ENCODE peak calls at places on chromosomes 2 and 18, in six cellular contexts. E is neuronal stem cell, H is IMR-90, R is mesenchymal stem cell, X is H9, M is H1. C is an unnamed sample.

GRCh38 chr2:64695656-64696310 is 42.1 kb upstream of the SERTAD2 start:
- DNase-seq in E (no peak), H (peak), R (no peak), X (no peak), M (no peak), C (no peak)

GRCh38 chr2:189782221-189782671 is 1.9 kb downstream of the ORMDL1 start:
- DNase-seq in E (no peak), H (peak), R (peak), X (no peak), M (no peak), C (peak)

GRCh38 chr2:105912081-105912480 is 167.4 kb downstream of the NCK2 start:
- DNase-seq in E (no peak), H (peak), R (peak), X (no peak), M (no peak), C (no peak)

GRCh38 chr18:79555885-79556284 is 123.7 kb upstream of the CTDP1 start:
- DNase-seq in E (no peak), H (no peak), R (no peak), X (peak), M (no peak), C (no peak)

GRCh38 chr2:237432484-237433092 is 18.6 kb upstream of the COL6A3 start:
- DNase-seq in E (no peak), H (peak), R (peak), X (peak), M (no peak), C (no peak)

GRCh38 chr18:903703-904102 is 968 bp upstream of the ADCYAP1 start:
- DNase-seq in E (no peak), H (peak), R (peak), X (peak), M (no peak), C (peak)

GRCh38 chr2:232937278-232937906 is 67.3 kb downstream of the SNORC start:
- DNase-seq in E (no peak), H (peak), R (peak), X (no peak), M (no peak), C (no peak)

GRCh38 chr18:34702814-34703213 is 7.3 kb upstream of the DTNA start:
- DNase-seq in E (no peak), H (no peak), R (no peak), X (no peak), M (no peak), C (no peak)

GRCh38 chr18:54742654-54743053 is 85.6 kb upstream of the RAB27B start:
- DNase-seq in E (no peak), H (peak), R (peak), X (no peak), M (no peak), C (no peak)

GRCh38 chr2:107068502-107068901 is 182.5 kb upstream of the ST6GAL2 start:
- DNase-seq in E (no peak), H (no peak), R (no peak), X (no peak), M (no peak), C (no peak)

GRCh38 chr2:183359867-183360266 is 235.6 kb downstream of the NUP35 start:
- DNase-seq in E (no peak), H (no peak), R (no peak), X (no peak), M (no peak), C (no peak)

GRCh38 chr2:116787808-116788207 is 1026.7 kb upstream of the DDX18 start:
- DNase-seq in E (no peak), H (no peak), R (no peak), X (no peak), M (no peak), C (no peak)

GRCh38 chr2:28274911-28275685 is 117.6 kb upstream of the FOSL2 start:
- DNase-seq in E (no peak), H (peak), R (peak), X (peak), M (peak), C (no peak)

GRCh38 chr2:28277466-28277865 is 115.2 kb upstream of the FOSL2 start:
- DNase-seq in E (no peak), H (no peak), R (no peak), X (no peak), M (no peak), C (no peak)

GRCh38 chr2:28273751-28274150 is 118.9 kb upstream of the FOSL2 start:
- DNase-seq in E (no peak), H (no peak), R (no peak), X (no peak), M (no peak), C (no peak)

GRCh38 chr2:28276807-28277206 is 115.9 kb upstream of the FOSL2 start:
- DNase-seq in E (no peak), H (peak), R (peak), X (no peak), M (no peak), C (no peak)

DNA sequence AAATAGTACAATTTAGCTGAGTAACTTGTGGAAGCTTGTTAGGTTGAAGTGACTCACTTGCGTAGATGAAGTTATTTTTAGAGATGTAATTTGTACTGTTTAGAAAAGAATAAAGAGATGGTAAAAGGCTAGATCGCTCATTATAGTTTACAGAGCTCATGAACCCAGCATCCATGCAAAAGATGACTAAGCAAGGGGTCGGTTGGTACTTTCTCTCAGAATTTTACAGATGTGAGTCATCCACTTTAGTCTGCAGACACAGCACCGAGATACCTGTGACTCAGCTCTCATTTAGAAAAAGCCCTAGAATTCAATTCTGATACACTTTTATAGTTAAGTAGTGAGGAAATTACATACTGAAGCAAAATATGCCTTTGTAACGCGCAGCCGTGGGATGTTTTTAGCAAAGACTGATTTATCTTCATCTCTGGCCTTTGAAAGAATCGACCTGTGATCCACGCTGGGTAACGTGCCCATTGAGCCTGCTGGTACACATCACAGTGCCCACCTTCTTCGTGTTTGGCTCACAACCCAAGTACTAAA is 116.5 kb upstream of the FOSL2 start:
- DNase-seq in E (no peak), H (peak), R (peak), X (no peak), M (no peak), C (peak)
- H3K27ac ChIP-seq in E (peak), H (peak), R (peak), X (no peak), M (no peak), C (no peak)

GRCh38 chr2:129796216-129796615 is 183.2 kb upstream of the RAB6C start:
- DNase-seq in E (no peak), H (no peak), R (no peak), X (no peak), M (no peak), C (no peak)

GRCh38 chr2:129798626-129799025 is 180.8 kb upstream of the RAB6C start:
- DNase-seq in E (no peak), H (no peak), R (no peak), X (peak), M (no peak), C (no peak)

GRCh38 chr2:129797489-129798300 is 181.8 kb upstream of the RAB6C start:
- DNase-seq in E (no peak), H (no peak), R (no peak), X (no peak), M (no peak), C (no peak)

GRCh38 chr2:129798301-129798581 is 181.2 kb upstream of the RAB6C start:
- DNase-seq in E (no peak), H (no peak), R (no peak), X (peak), M (no peak), C (no peak)

GRCh38 chr2:129796801-129797488 is 182.5 kb upstream of the RAB6C start:
- DNase-seq in E (no peak), H (no peak), R (no peak), X (no peak), M (no peak), C (no peak)
- H3K14ac ChIP-seq in E (no peak), H (no peak), R (no peak), X (no peak), M (no peak), C (no peak)

GRCh38 chr2:76980067-76980466 is 542.1 kb downstream of the LRRTM4 start:
- DNase-seq in E (no peak), H (no peak), R (no peak), X (no peak), M (no peak), C (no peak)
- H2AFZ ChIP-seq in E (no peak), H (no peak), R (no peak), X (no peak), M (no peak), C (no peak)

DNA sequence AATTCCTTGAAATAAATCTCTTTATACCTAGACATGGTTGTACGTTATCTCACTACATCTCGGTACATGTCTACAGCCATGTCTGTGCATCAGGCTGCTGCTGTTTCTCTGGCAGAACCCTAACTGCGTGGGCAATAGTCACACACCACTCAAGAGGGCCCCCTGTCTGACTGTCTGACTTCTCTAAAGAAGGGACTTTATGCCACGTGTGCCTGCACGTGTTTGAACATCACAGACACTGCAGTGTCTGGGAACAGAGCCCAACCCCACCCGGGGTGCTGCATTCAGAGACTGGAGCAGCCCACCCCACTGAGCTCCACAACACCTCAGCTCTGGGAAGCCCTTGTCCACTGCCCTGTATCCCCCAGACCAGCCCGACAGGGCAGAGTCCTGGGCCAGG is 55.0 kb downstream of the KIF1A start:
- DNase-seq in E (no peak), H (peak), R (no peak), X (no peak), M (no peak), C (no peak)
- H3K27ac ChIP-seq in E (no peak), H (no peak), R (no peak), X (no peak), M (no peak), C (no peak)

GRCh38 chr2:15701326-15701907 is 109.7 kb downstream of the DDX1 start:
- DNase-seq in E (no peak), H (no peak), R (no peak), X (no peak), M (no peak), C (no peak)

GRCh38 chr2:15701991-15702390 is 110.3 kb downstream of the DDX1 start:
- DNase-seq in E (no peak), H (no peak), R (no peak), X (no peak), M (no peak), C (no peak)

GRCh38 chr2:15702452-15702851 is 110.8 kb downstream of the DDX1 start:
- DNase-seq in E (no peak), H (no peak), R (no peak), X (no peak), M (no peak), C (no peak)

GRCh38 chr2:15700131-15700530 is 108.5 kb downstream of the DDX1 start:
- DNase-seq in E (no peak), H (no peak), R (no peak), X (no peak), M (no peak), C (no peak)

GRCh38 chr2:15700610-15701325 is 109.1 kb downstream of the DDX1 start:
- DNase-seq in E (no peak), H (no peak), R (no peak), X (no peak), M (no peak), C (no peak)
- H3K14ac ChIP-seq in E (no peak), H (no peak), R (no peak), X (no peak), M (no peak), C (no peak)

GRCh38 chr2:150464270-150464669 is 23.2 kb downstream of the RND3 start:
- DNase-seq in E (no peak), H (no peak), R (no peak), X (no peak), M (no peak), C (no peak)

GRCh38 chr2:150462772-150463171 is 24.7 kb downstream of the RND3 start:
- DNase-seq in E (no peak), H (no peak), R (no peak), X (no peak), M (no peak), C (no peak)

DNA sequence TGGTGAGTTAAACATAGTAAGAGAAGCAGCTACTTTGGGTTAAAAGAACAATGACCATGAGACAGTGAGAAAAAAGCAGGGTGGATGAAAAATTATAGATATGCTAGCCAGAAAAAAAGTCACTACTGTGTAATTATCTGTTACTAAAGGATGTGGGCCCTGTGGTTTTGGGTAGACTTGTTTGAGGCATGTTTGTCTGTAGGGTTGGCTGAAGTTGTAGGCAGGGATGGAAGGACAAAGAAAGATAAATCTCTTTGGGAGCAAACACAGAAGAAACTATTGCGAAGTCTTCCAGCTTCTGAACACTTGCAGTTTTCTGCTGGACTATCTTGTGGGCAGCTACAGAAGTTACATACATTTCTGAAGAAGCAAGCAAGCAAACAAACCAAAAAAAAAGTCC is 28.2 kb downstream of the RND3 start:
- DNase-seq in E (no peak), H (peak), R (peak), X (no peak), M (no peak), C (no peak)
- H2AFZ ChIP-seq in E (peak), H (no peak), R (no peak), X (no peak), M (no peak), C (no peak)

GRCh38 chr2:166350525-166350924 is 25.2 kb downstream of the SCN9A start:
- DNase-seq in E (no peak), H (no peak), R (no peak), X (no peak), M (no peak), C (no peak)
- H3K27ac ChIP-seq in E (no peak), H (no peak), R (no peak), X (no peak), M (no peak), C (no peak)